ENCODE peak calls at places on chromosome X, in five cellular contexts. W, A, Y, T and H are unnamed samples.
A peak's percentile ranks its signal among the peaks of the same experiment; 100 is the strongest.

GRCh38 chrX:3548743-3549441 is 164.6 kb downstream of the PRKX start:
- DNase-seq in T (no peak), Y (no peak), A (peak; percentile 79), W (peak; percentile 87), H (no peak)

GRCh38 chrX:139844163-139844562 is 88.7 kb downstream of the ATP11C start:
- DNase-seq in Y (peak; percentile 6), T (no peak), A (no peak), W (no peak), H (no peak)

GRCh38 chrX:24646745-24647182 is 383 bp downstream of the PCYT1B start:
- DNase-seq in A (no peak), W (no peak), T (no peak), Y (no peak), H (no peak)

GRCh38 chrX:45803383-45803921 is 602.8 kb upstream of the DIPK2B start:
- DNase-seq in A (peak; percentile 94), W (peak; percentile 86), T (no peak), Y (no peak), H (no peak)

GRCh38 chrX:14913241-14913640 is 40.0 kb downstream of the MOSPD2 start:
- DNase-seq in W (no peak), Y (no peak), T (no peak), A (peak; percentile 22), H (no peak)

GRCh38 chrX:121831601-121832000 is 784.2 kb downstream of the GLUD2 start:
- DNase-seq in A (no peak), T (no peak), W (no peak), Y (no peak), H (no peak)

GRCh38 chrX:63350551-63350950 is 581 bp downstream of the SPIN4 start:
- DNase-seq in W (no peak), A (no peak), T (peak; percentile 3), Y (peak; percentile 21), H (peak; percentile 32)

GRCh38 chrX:4547218-4547836 is 833.9 kb upstream of the PRKX start:
- DNase-seq in Y (peak; percentile 6), A (peak; percentile 40), W (peak; percentile 13), T (no peak), H (peak; percentile 1)

GRCh38 chrX:154310991-154311541 is 15.5 kb downstream of the TKTL1 start:
- DNase-seq in W (no peak), A (peak; percentile 7), Y (no peak), T (no peak), H (no peak)

GRCh38 chrX:55907968-55908607 is 190.5 kb downstream of the RRAGB start:
- DNase-seq in A (no peak), Y (peak; percentile 13), T (peak; percentile 37), W (no peak), H (peak; percentile 78)

GRCh38 chrX:113747274-113747973 is 836.5 kb upstream of the HTR2C start:
- DNase-seq in T (no peak), W (no peak), A (no peak), Y (no peak), H (no peak)

GRCh38 chrX:38282044-38282443 is 45.3 kb downstream of the RPGR start:
- DNase-seq in T (no peak), Y (peak; percentile 4), W (no peak), A (no peak), H (no peak)

GRCh38 chrX:39808471-39808917 is 289.3 kb downstream of the BCOR start:
- DNase-seq in A (peak; percentile 80), Y (peak; percentile 19), W (peak; percentile 70), T (no peak), H (no peak)

GRCh38 chrX:120668357-120668756 is 38.5 kb upstream of the C1GALT1C1 start:
- DNase-seq in A (no peak), T (no peak), Y (no peak), W (no peak), H (no peak)

GRCh38 chrX:102138064-102138463 is 4.2 kb downstream of the TCEAL6 start:
- DNase-seq in Y (no peak), T (no peak), W (no peak), A (no peak), H (no peak)

GRCh38 chrX:129188223-129188622 is 335.1 kb downstream of the SMARCA1 start:
- DNase-seq in T (no peak), A (no peak), Y (peak; percentile 5), W (no peak), H (no peak)

GRCh38 chrX:97787849-97788248 is 904.1 kb downstream of the RPA4 start:
- DNase-seq in A (no peak), Y (no peak), T (no peak), W (no peak), H (peak; percentile 33)

GRCh38 chrX:30504309-30504708 is 73.3 kb downstream of the TASL start:
- DNase-seq in W (no peak), T (no peak), A (peak; percentile 41), Y (no peak), H (peak; percentile 12)

GRCh38 chrX:24229400-24229879 is 79.9 kb downstream of the ZFX start:
- DNase-seq in Y (no peak), W (no peak), A (no peak), T (no peak), H (no peak)

GRCh38 chrX:48835524-48836329 is at the start of gene PCSK1N:
- DNase-seq in Y (peak; percentile 78), A (no peak), W (no peak), T (no peak), H (no peak)

GRCh38 chrX:82721891-82722290 is 786.2 kb upstream of the POU3F4 start:
- DNase-seq in W (no peak), A (no peak), Y (no peak), T (no peak), H (no peak)

GRCh38 chrX:19678941-19679340 is 163.6 kb upstream of the MAP3K15 start:
- DNase-seq in Y (no peak), A (no peak), T (no peak), W (no peak), H (no peak)

GRCh38 chrX:6021316-6022091 is 207.2 kb downstream of the NLGN4X start:
- DNase-seq in T (peak; percentile 2), Y (peak; percentile 6), W (no peak), A (peak; percentile 0), H (peak; percentile 3)

GRCh38 chrX:72308566-72309296 is 3.0 kb upstream of the CITED1 start:
- DNase-seq in Y (peak; percentile 74), T (no peak), A (peak; percentile 50), W (no peak), H (peak; percentile 42)

GRCh38 chrX:1807301-1807731 is 192.5 kb downstream of the ASMT start:
- DNase-seq in W (no peak), A (peak; percentile 2), T (no peak), Y (no peak), H (no peak)

GRCh38 chrX:122850326-122850725 is 333.8 kb upstream of the GRIA3 start:
- DNase-seq in Y (no peak), W (no peak), A (no peak), T (no peak), H (no peak)

GRCh38 chrX:120797201-120797938 is 78.3 kb downstream of the CT47B1 start:
- DNase-seq in A (no peak), W (no peak), Y (no peak), T (no peak), H (no peak)

GRCh38 chrX:43961699-43962098 is 11.5 kb downstream of the NDP start:
- DNase-seq in T (no peak), W (no peak), Y (no peak), A (no peak), H (no peak)
- TF ChIP-seq CTCF in T (peak; percentile 15), W (peak; percentile 16), Y (peak; percentile 23), A (peak; percentile 16), H (peak; percentile 43)

GRCh38 chrX:639151-639550 is 8.6 kb downstream of the SHOX start:
- DNase-seq in W (no peak), T (no peak), A (no peak), Y (no peak), H (no peak)

GRCh38 chrX:635428-636192 is 5.0 kb downstream of the SHOX start:
- DNase-seq in W (no peak), T (no peak), A (no peak), Y (no peak), H (no peak)

GRCh38 chrX:638482-639131 is 8.0 kb downstream of the SHOX start:
- DNase-seq in A (no peak), Y (no peak), W (no peak), T (no peak), H (no peak)

GRCh38 chrX:636971-637659 is 6.5 kb downstream of the SHOX start:
- DNase-seq in A (no peak), W (no peak), T (no peak), Y (no peak), H (no peak)

DNA sequence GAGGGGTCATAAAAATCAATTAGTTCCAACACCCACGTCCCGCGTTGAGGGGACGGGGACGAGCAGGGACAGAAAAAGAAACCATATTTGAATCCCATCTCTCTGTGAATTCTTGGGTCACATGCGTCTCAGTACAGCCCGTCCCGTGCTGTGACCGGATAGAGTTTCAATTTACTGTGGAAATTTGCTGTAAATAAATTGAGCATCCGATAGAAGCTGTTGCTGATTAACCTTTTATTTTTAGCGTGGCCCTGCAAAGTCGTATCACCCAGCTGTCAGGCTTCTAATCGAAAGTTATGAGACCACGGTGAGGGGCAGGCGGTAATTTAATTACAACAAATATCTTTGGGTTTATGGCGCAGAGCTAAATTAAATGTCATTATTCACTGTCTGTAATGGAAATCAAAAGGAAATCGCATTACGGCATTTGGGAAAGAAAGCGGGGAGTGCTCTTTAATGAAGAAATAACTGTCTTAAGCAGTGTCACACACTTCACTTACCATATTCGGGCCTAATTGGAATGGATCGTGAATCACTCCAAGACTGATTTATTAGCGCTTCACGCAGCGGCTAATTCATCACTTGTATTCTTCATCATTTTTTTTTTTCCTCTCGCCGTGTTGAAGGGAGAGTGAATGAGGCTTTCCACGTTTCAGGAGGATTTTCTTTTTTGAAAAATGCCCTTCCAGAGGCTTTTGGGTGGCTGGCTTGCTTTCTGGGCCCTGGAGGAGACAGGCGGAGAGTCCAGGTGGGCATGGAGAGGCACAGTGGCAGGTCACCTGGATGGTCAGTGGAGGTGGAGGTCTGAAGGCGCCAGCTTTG is 7.3 kb downstream of the SHOX start:
- DNase-seq in A (no peak), Y (no peak), T (no peak), W (no peak), H (no peak)
- H3K4me3 ChIP-seq in A (no peak overlapping the region), Y (no peak overlapping the region), T (no peak overlapping the region), W (no peak overlapping the region), H (no peak overlapping the region)

GRCh38 chrX:68536884-68537283 is 38.0 kb downstream of the YIPF6 start:
- DNase-seq in A (no peak), W (no peak), Y (no peak), T (no peak), H (no peak)

GRCh38 chrX:68532828-68533227 is 34.0 kb downstream of the YIPF6 start:
- DNase-seq in A (peak; percentile 52), Y (no peak), W (no peak), T (no peak), H (no peak)

GRCh38 chrX:68536429-68536828 is 37.6 kb downstream of the YIPF6 start:
- DNase-seq in A (no peak), T (no peak), Y (no peak), W (no peak), H (no peak)

GRCh38 chrX:68534696-68535095 is 35.8 kb downstream of the YIPF6 start:
- DNase-seq in Y (no peak), A (peak; percentile 12), T (no peak), W (no peak), H (no peak)
- TF ChIP-seq CTCF in Y (no peak), A (no peak), T (no peak), W (no peak), H (no peak)

DNA sequence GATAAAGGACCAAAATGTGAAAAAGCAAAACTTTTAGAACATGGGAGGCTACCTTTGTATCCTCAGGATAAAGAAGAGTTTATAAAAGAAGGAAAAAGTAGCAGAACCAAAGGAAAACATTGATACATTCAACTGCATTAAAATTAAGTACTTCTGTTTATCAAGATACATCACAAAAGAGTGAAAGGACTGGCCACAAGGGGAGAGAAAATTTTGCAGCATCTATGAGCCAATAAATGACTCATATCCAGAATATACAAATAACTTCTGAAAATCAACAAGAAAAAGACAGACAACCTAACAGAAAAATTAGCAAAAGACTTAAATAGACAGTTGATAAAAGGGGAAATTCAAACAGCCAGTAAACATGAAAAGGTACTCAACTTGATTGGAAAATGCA is 177.1 kb downstream of the RBMX2 start:
- DNase-seq in Y (no peak), T (no peak), W (no peak), A (no peak), H (no peak)
- H3K4me3 ChIP-seq in Y (no peak overlapping the region), T (no peak overlapping the region), W (no peak overlapping the region), A (no peak overlapping the region), H (no peak overlapping the region)